ENCODE peak calls at places on chromosomes 13 and 19, in six cellular contexts. R is heart right ventricle, Z is right atrium auricular region, P is adipocyte, X is Caco-2, N is endothelial cell of umbilical vein. Q is an unnamed sample.
A peak's percentile ranks its signal among the peaks of the same experiment; 100 is the strongest.

GRCh38 chr19:35816846-35817245 is 4.2 kb upstream of the PRODH2 start:
- DNase-seq in Z (no peak), X (no peak), R (no peak), N (no peak), P (no peak), Q (no peak)

GRCh38 chr19:45172173-45172572 is 5.9 kb downstream of the TRAPPC6A start:
- DNase-seq in N (no peak), X (no peak), Z (no peak), R (no peak), P (no peak), Q (no peak)

GRCh38 chr13:79871594-79871993 is 390.6 kb downstream of the NDFIP2 start:
- DNase-seq in P (no peak), X (no peak), Z (no peak), N (no peak), R (no peak), Q (no peak)

GRCh38 chr13:97911311-97912138 is 42.0 kb upstream of the IPO5 start:
- DNase-seq in N (peak; percentile 14), R (no peak), Z (no peak), P (peak; percentile 24), X (no peak), Q (no peak)

GRCh38 chr13:45396548-45397095 is 21.6 kb downstream of the SLC25A30 start:
- DNase-seq in P (no peak), Z (no peak), R (no peak), N (peak; percentile 84), X (no peak), Q (no peak)

GRCh38 chr13:73340069-73340468 is 281.3 kb downstream of the KLF5 start:
- DNase-seq in R (no peak), X (no peak), Z (no peak), P (no peak), N (no peak), Q (no peak)

GRCh38 chr19:55032170-55032569 is 5.9 kb downstream of the GP6 start:
- DNase-seq in X (no peak), R (no peak), P (no peak), N (no peak), Z (no peak), Q (no peak)

GRCh38 chr13:108281941-108282340 is 12.4 kb downstream of the TNFSF13B start:
- DNase-seq in X (no peak), R (no peak), N (no peak), P (no peak), Z (no peak), Q (no peak)

GRCh38 chr13:37656247-37656940 is 57.8 kb upstream of the POSTN start:
- DNase-seq in R (no peak), X (no peak), N (peak; percentile 86), Z (no peak), P (peak; percentile 80), Q (no peak)

GRCh38 chr13:44300895-44301638 is 72.6 kb upstream of the SERP2 start:
- DNase-seq in X (no peak), N (peak; percentile 74), P (peak; percentile 43), R (no peak), Z (no peak), Q (peak; percentile 72)

GRCh38 chr13:26007774-26008173 is 44.0 kb downstream of the SHISA2 start:
- DNase-seq in Z (no peak), N (peak; percentile 47), R (no peak), P (peak; percentile 66), X (no peak), Q (no peak)

GRCh38 chr19:5250127-5250659 is 90.4 kb downstream of the PTPRS start:
- DNase-seq in X (no peak), N (no peak), P (no peak), Z (no peak), R (peak; percentile 77), Q (peak; percentile 27)

GRCh38 chr13:41696163-41697003 is 239.0 kb downstream of the RGCC start:
- DNase-seq in X (peak; percentile 86), R (no peak), N (peak; percentile 89), P (peak; percentile 80), Z (no peak), Q (no peak)

GRCh38 chr19:41853344-41853743 is 6.7 kb upstream of the RPS19 start:
- DNase-seq in Z (no peak), N (no peak), R (no peak), X (no peak), P (no peak), Q (no peak)

GRCh38 chr19:2591537-2592291 is 110.8 kb downstream of the GNG7 start:
- DNase-seq in R (no peak), P (no peak), X (no peak), N (no peak), Z (no peak), Q (no peak)

GRCh38 chr19:16366433-16367268 is 42.0 kb downstream of the KLF2 start:
- DNase-seq in R (no peak), Z (no peak), X (no peak), P (no peak), N (no peak), Q (no peak)

GRCh38 chr19:42401365-42402303 is 11.5 kb upstream of the CNFN start:
- DNase-seq in Z (peak; percentile 86), P (peak; percentile 92), X (peak; percentile 63), N (peak; percentile 85), R (peak; percentile 85), Q (peak; percentile 87)

GRCh38 chr13:106083620-106084350 is 451.7 kb downstream of the EFNB2 start:
- DNase-seq in P (peak; percentile 69), X (peak; percentile 67), R (no peak), N (peak; percentile 86), Z (no peak), Q (no peak)

GRCh38 chr13:30841161-30841560 is 64.9 kb upstream of the MEDAG start:
- DNase-seq in N (no peak), X (no peak), P (peak; percentile 19), Z (no peak), R (no peak), Q (no peak)

GRCh38 chr13:40966298-40966697 is 52.8 kb downstream of the ELF1 start:
- DNase-seq in X (no peak), Z (no peak), R (no peak), N (no peak), P (no peak), Q (no peak)

GRCh38 chr19:38142176-38143035 is 81.6 kb downstream of the DPF1 start:
- DNase-seq in N (peak; percentile 37), R (peak; percentile 64), Z (no peak), X (peak; percentile 71), P (peak; percentile 47), Q (peak; percentile 60)

GRCh38 chr19:17402982-17403855 is 2.2 kb downstream of the BST2 start:
- DNase-seq in R (peak; percentile 48), N (peak; percentile 28), X (no peak), Z (no peak), P (peak; percentile 35), Q (no peak)

GRCh38 chr19:2537544-2537943 is 61.6 kb downstream of the GADD45B start:
- DNase-seq in Z (no peak), X (no peak), P (no peak), N (no peak), R (no peak), Q (no peak)

GRCh38 chr13:110471833-110472162 is 89.7 kb downstream of the RAB20 start:
- DNase-seq in P (no peak), X (no peak), R (peak; percentile 35), Z (peak; percentile 67), N (no peak), Q (no peak)

GRCh38 chr19:31451686-31452325 is 102.6 kb upstream of the TSHZ3 start:
- DNase-seq in N (no peak), P (no peak), R (no peak), X (no peak), Z (no peak), Q (no peak)
- H3K4me1 ChIP-seq in N (no peaks in the 10 kb centered on the region), P (peaks cover 9% of the 10 kb centered on the region), R (no peaks in the 10 kb centered on the region), X (no peaks in the 10 kb centered on the region), Z (peaks cover 5% of the 10 kb centered on the region), Q (no peaks in the 10 kb centered on the region)

DNA sequence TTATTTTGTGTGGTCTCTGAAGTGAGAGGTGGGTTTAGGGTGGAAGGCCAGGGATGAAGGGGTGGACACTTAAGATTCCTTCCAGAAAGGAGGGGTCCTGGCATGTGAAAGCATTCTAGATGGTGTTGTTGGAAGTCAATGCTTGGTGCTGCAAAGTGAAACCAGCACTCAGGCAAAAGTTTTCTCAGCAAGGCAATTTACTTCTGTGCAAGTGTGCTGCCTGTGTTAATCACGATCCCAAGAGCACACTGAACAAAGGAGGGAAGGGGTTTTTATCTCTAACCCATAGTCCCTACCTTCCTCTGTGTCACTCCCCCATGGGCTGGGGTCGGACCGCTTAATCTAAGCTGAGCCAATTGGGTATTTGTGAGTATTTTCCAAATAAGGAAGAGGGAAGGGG is 1.3 kb downstream of the ZNF134 start:
- DNase-seq in P (no peak), Z (no peak), R (no peak), X (no peak), N (no peak), Q (no peak)
- H3K9me3 ChIP-seq in P (peaks cover 55% of the 10 kb centered on the region), Z (peaks cover 28% of the 10 kb centered on the region), R (peaks cover 67% of the 10 kb centered on the region), X (peaks cover 42% of the 10 kb centered on the region), N (peaks cover 8% of the 10 kb centered on the region), Q (peaks cover 60% of the 10 kb centered on the region)

GRCh38 chr13:27634231-27634630 is 12.5 kb downstream of the POLR1D start:
- DNase-seq in N (no peak), R (no peak), Z (no peak), P (no peak), X (no peak), Q (no peak)

GRCh38 chr13:27634791-27635190 is 13.1 kb downstream of the POLR1D start:
- DNase-seq in P (no peak), R (no peak), Z (no peak), X (no peak), N (no peak), Q (no peak)

GRCh38 chr13:27637289-27637626 is 15.6 kb downstream of the POLR1D start:
- DNase-seq in P (no peak), Z (no peak), R (no peak), N (no peak), X (no peak), Q (no peak)

GRCh38 chr13:27636624-27637288 is 15.1 kb downstream of the POLR1D start:
- DNase-seq in P (no peak), X (no peak), R (no peak), N (peak; percentile 42), Z (no peak), Q (no peak)

GRCh38 chr13:27635256-27635655 is 13.6 kb downstream of the POLR1D start:
- DNase-seq in P (no peak), X (no peak), R (no peak), N (no peak), Z (no peak), Q (no peak)
- H3K4me1 ChIP-seq in P (peaks cover 19% of the 10 kb centered on the region), X (no peaks in the 10 kb centered on the region), R (peaks cover 22% of the 10 kb centered on the region), N (peaks cover 23% of the 10 kb centered on the region), Z (peaks cover 30% of the 10 kb centered on the region), Q (no peaks in the 10 kb centered on the region)

DNA sequence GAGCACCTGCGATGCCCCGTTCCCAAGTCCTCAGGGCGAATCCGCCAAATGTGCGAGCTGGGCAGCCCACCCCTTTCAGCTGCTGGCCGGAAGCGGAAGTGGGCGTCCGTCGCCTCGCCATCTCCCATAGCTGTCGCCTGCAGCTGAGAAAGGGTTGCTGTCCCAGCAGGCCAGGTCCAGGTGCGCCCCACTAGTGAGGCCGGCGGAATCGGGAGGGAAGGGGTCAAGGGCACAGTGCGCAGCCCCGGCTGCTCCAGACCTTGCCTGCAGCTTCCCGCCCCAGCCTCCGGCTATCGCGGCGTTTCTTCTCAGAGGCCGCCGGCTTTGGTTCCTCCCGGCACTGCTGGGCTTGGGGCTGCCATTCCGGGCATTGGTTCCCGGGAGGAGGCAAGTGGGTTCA is at the start of gene ZNF177:
- DNase-seq in P (no peak), X (no peak), N (no peak), Z (no peak), R (no peak), Q (no peak)
- H3K9me3 ChIP-seq in P (peaks cover 98% of the 10 kb centered on the region), X (no peaks in the 10 kb centered on the region), N (no peaks in the 10 kb centered on the region), Z (peaks cover 12% of the 10 kb centered on the region), R (peaks cover 100% of the 10 kb centered on the region), Q (no peaks in the 10 kb centered on the region)